ENCODE peak calls at places on chromosomes 5 and 9, in ten cellular contexts. O, S, K, L, B, E, Z, Q, V and D are unnamed samples.

GRCh38 chr5:14090290-14090689 is 52.9 kb upstream of the TRIO start:
- DNase-seq in S (no peak), L (no peak), O (no peak), Z (no peak), V (no peak), Q (no peak), E (no peak), K (no peak), B (no peak), D (no peak)

GRCh38 chr9:106921341-106921899 is 58.5 kb downstream of the ZNF462 start:
- DNase-seq in O (peak; percentile 83), B (no peak), L (peak; percentile 85), V (peak; percentile 93), S (no peak), E (no peak), Q (peak; percentile 40), Z (no peak), K (no peak), D (peak; percentile 43)

GRCh38 chr9:126057036-126057435 is 269.6 kb upstream of the MVB12B start:
- DNase-seq in V (no peak), K (no peak), Q (no peak), E (no peak), B (no peak), O (no peak), Z (no peak), S (no peak), L (no peak), D (no peak)

GRCh38 chr5:76801159-76801802 is 17.5 kb upstream of the F2RL1 start:
- DNase-seq in B (no peak), S (no peak), V (peak; percentile 94), L (no peak), O (peak; percentile 99), K (no peak), E (no peak), Q (peak; percentile 76), Z (peak; percentile 76), D (no peak)

GRCh38 chr5:149035282-149035882 is 27.5 kb downstream of the SH3TC2 start:
- DNase-seq in K (peak; percentile 26), Q (peak; percentile 78), V (peak; percentile 41), Z (peak; percentile 61), E (peak; percentile 67), S (peak; percentile 72), B (peak; percentile 59), L (peak; percentile 69), O (peak; percentile 89), D (peak; percentile 83)

GRCh38 chr5:68027519-68027918 is 188.0 kb upstream of the PIK3R1 start:
- DNase-seq in S (no peak), L (no peak), K (no peak), O (peak; percentile 74), V (peak; percentile 91), Z (no peak), B (no peak), E (no peak), Q (peak; percentile 70), D (no peak)

GRCh38 chr5:73230264-73231244 is 57.6 kb downstream of the TMEM174 start:
- DNase-seq in Q (no peak), L (no peak), E (no peak), S (no peak), B (no peak), Z (no peak), O (no peak), K (no peak), V (no peak), D (no peak)

GRCh38 chr5:155699385-155699784 is 627.6 kb upstream of the SGCD start:
- DNase-seq in K (no peak), V (no peak), S (no peak), Z (peak; percentile 1), Q (no peak), E (no peak), B (no peak), O (no peak), L (no peak), D (no peak)